ENCODE peak calls at places on chromosomes 1 and 21, in nine cellular contexts. O is fibroblast of lung, M is HCT116, J is neural progenitor cell, H is mammary epithelial cell, S is A673, N is left ventricle myocardium inferior, T is stomach, D is A549. P is an unnamed sample. For H3K4me1, the result is how much of the 10 kb centered on the place peaks cover.

GRCh38 chr21:44088401-44088780 is 18.8 kb upstream of the PWP2 start:
- DNase-seq in O (no peak), M (no peak), J (no peak), H (no peak), S (no peak), N (no peak), T (peak), D (no peak), P (no peak)

GRCh38 chr1:92877081-92877711 is 45.4 kb downstream of the RPL5 start:
- DNase-seq in O (no peak), M (no peak), J (peak), H (no peak), S (no peak), N (no peak), T (no peak), D (no peak), P (no peak)

GRCh38 chr1:21668232-21669032 is 725 bp downstream of the RAP1GAP start:
- DNase-seq in O (no peak), M (no peak), J (peak), H (no peak), S (no peak), N (no peak), T (peak), D (no peak), P (peak)

GRCh38 chr21:18608226-18608625 is 204.6 kb upstream of the TMPRSS15 start:
- DNase-seq in O (no peak), M (no peak), J (no peak), H (no peak), S (no peak), N (no peak), T (no peak), D (no peak), P (no peak)

GRCh38 chr1:179745131-179745611 is 2.1 kb downstream of the FAM163A start:
- DNase-seq in O (no peak), M (no peak), J (peak), H (no peak), S (no peak), N (no peak), T (no peak), D (no peak), P (peak)

GRCh38 chr1:238779676-238780075 is 606.7 kb upstream of the CHRM3 start:
- DNase-seq in O (peak), M (no peak), J (no peak), H (no peak), S (no peak), N (no peak), T (no peak), D (no peak), P (no peak)

GRCh38 chr1:114122891-114123621 is 30.6 kb downstream of the SYT6 start:
- DNase-seq in O (peak), M (no peak), J (peak), H (peak), S (no peak), N (no peak), T (no peak), D (no peak), P (no peak)

GRCh38 chr1:114342376-114342775 is 168.6 kb downstream of the TRIM33 start:
- DNase-seq in O (peak), M (no peak), J (no peak), H (no peak), S (no peak), N (no peak), T (no peak), D (no peak), P (no peak)

GRCh38 chr1:67536957-67537646 is 106.9 kb upstream of the SERBP1 start:
- DNase-seq in O (peak), M (no peak), J (no peak), H (no peak), S (no peak), N (no peak), T (no peak), D (no peak), P (no peak)

GRCh38 chr1:205312866-205313680 is 8.5 kb downstream of the NUAK2 start:
- DNase-seq in O (no peak), M (no peak), J (no peak), H (no peak), S (no peak), N (no peak), T (no peak), D (no peak), P (peak)

GRCh38 chr21:26795866-26796329 is 49.3 kb downstream of the ADAMTS1 start:
- DNase-seq in O (peak), M (no peak), J (peak), H (peak), S (peak), N (peak), T (peak), D (peak), P (no peak)

GRCh38 chr1:245871881-245872280 is 635.2 kb downstream of the SMYD3 start:
- DNase-seq in O (peak), M (no peak), J (no peak), H (no peak), S (no peak), N (no peak), T (no peak), D (no peak), P (no peak)

GRCh38 chr1:186790101-186790500 is 38.6 kb upstream of the PLA2G4A start:
- DNase-seq in O (peak), M (no peak), J (no peak), H (no peak), S (no peak), N (no peak), T (no peak), D (no peak), P (no peak)

GRCh38 chr1:165408518-165408917 is 36.4 kb downstream of the RXRG start:
- DNase-seq in O (peak), M (peak), J (peak), H (peak), S (peak), N (no peak), T (peak), D (peak), P (peak)

GRCh38 chr1:5514519-5515183 is 477.6 kb downstream of the NPHP4 start:
- DNase-seq in O (peak), M (peak), J (peak), H (peak), S (peak), N (peak), T (peak), D (peak), P (peak)

GRCh38 chr1:53687886-53688285 is 51.1 kb downstream of the GLIS1 start:
- DNase-seq in O (no peak), M (no peak), J (no peak), H (no peak), S (no peak), N (no peak), T (no peak), D (no peak), P (peak)

GRCh38 chr1:118154220-118154619 is 30.8 kb downstream of the SPAG17 start:
- DNase-seq in O (no peak), M (no peak), J (peak), H (peak), S (peak), N (no peak), T (no peak), D (peak), P (no peak)

GRCh38 chr1:198333744-198334143 is 176.9 kb downstream of the NEK7 start:
- DNase-seq in O (peak), M (no peak), J (no peak), H (peak), S (no peak), N (no peak), T (no peak), D (no peak), P (no peak)

GRCh38 chr1:59768752-59769411 is 45.9 kb upstream of the HOOK1 start:
- DNase-seq in O (no peak), M (no peak), J (no peak), H (peak), S (no peak), N (no peak), T (peak), D (no peak), P (no peak)
- H3K4me1 ChIP-seq in O (under half), M (under half), J (under half), H (under half), S (half or more), N (under half), T (under half), D (under half), P (under half)

GRCh38 chr1:14369526-14370213 is 228.8 kb upstream of the KAZN start:
- DNase-seq in O (peak), M (no peak), J (no peak), H (no peak), S (no peak), N (no peak), T (no peak), D (no peak), P (no peak)

GRCh38 chr1:14367444-14367843 is 231.0 kb upstream of the KAZN start:
- DNase-seq in O (no peak), M (no peak), J (peak), H (no peak), S (no peak), N (no peak), T (no peak), D (no peak), P (no peak)

GRCh38 chr1:14363707-14364413 is 234.6 kb upstream of the KAZN start:
- DNase-seq in O (no peak), M (no peak), J (no peak), H (no peak), S (no peak), N (no peak), T (no peak), D (no peak), P (no peak)

GRCh38 chr1:14365226-14365994 is 233.1 kb upstream of the KAZN start:
- DNase-seq in O (no peak), M (no peak), J (no peak), H (no peak), S (no peak), N (no peak), T (no peak), D (no peak), P (no peak)

DNA sequence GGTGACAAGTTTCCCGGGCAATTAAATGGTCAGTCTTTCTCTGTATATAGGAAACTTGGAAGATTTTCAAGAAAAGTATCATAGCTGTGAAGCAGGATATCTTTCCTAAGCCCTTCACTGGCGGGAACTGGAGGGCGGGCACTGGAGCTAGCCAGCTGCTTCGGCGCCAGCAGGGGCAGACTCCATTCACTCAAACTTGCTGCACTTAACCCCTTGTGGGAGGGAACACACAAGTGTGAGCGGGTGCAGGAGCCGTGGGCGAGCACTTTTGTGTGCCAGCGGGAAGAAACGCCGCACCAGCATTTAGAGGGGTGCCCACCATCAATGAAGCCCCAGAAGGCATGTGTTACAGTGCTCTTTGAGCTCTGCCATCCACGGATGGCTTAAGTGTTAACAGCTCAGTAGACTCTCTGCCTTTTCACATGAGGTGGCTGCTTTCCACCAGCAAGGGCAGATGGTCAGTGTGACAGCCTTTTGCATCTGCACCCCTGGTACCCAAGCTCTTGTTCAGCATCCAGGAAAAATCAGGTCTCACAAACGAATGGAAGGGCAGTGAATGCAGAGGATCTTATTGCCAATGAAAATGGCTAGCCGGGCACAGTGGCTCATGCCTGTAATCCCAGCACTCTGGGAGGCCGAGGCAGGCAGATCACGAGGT is 232.0 kb upstream of the KAZN start:
- DNase-seq in O (peak), M (no peak), J (peak), H (no peak), S (peak), N (peak), T (no peak), D (no peak), P (peak)
- H3K4me3 ChIP-seq in O (no peak), M (no peak), J (no peak), H (no peak), S (no peak), N (no peak), T (no peak), D (no peak), P (no peak)

GRCh38 chr1:12179638-12180121 is 12.9 kb downstream of the TNFRSF1B start:
- DNase-seq in O (no peak), M (no peak), J (no peak), H (no peak), S (no peak), N (no peak), T (no peak), D (no peak), P (no peak)
- H3K4me1 ChIP-seq in O (under half), M (under half), J (under half), H (under half), S (under half), N (half or more), T (half or more), D (under half), P (under half)

GRCh38 chr1:62285984-62286481 is 33.2 kb downstream of the KANK4 start:
- DNase-seq in O (no peak), M (no peak), J (peak), H (peak), S (no peak), N (no peak), T (peak), D (no peak), P (peak)
- H3K4me3 ChIP-seq in O (no peak), M (no peak), J (peak), H (no peak), S (peak), N (peak), T (peak), D (no peak), P (peak)

DNA sequence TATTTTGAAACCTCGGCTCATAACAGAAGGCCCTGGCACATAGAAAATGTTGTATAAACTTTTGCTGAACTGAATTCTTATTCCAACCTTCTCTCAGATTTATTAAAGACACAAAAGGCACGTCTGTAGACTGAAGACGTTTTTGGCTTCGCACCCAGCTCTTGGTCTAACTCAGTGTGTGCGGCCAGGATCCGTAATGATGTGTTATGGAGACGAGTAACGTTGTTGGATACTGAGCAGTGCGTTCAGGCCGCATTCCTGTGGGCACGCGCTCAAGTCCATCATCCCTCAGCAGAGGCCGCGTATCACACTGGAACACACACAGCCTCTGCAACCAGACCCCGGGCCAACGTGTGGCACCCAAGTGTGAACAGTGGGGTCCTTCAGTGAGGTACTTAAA is 154.8 kb upstream of the RAB4A start:
- DNase-seq in O (no peak), M (no peak), J (no peak), H (no peak), S (no peak), N (no peak), T (no peak), D (no peak), P (no peak)
- H3K4me1 ChIP-seq in O (under half), M (under half), J (under half), H (under half), S (under half), N (under half), T (under half), D (under half), P (under half)

DNA sequence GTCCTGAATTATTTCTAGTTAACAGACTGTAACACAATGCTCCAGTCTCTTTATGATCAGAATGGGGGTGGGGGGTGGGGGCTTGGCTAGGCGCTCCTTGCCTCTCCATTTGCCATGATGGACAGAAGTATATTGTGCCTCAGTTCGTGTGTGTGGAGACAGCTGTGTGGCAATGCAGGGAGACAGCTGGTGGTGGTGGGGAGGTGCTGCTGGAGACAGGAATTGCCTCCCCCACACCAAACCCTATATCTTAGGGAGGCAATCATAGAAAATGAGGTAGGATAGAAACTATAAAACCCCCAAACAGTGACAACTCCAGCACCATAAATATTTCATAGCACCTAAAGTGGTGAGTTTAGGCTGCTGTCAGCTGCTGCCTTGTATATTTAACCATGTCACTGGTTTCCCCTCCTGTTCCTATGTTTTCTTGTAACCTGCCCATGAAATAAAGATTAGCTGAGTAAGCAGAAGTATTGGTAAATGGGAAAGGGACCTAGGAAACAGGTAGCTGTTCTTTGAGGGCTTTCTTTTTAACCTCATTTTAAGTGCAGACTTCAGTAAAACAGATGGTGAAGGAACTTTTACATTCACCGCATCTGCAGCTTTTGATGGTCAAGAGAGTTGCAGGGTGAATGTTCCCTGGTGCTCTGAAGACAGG is 3.4 kb downstream of the PLXNA2 start:
- DNase-seq in O (no peak), M (no peak), J (no peak), H (no peak), S (no peak), N (no peak), T (no peak), D (no peak), P (peak)
- H3K4me3 ChIP-seq in O (no peak), M (no peak), J (no peak), H (no peak), S (no peak), N (peak), T (peak), D (no peak), P (peak)

DNA sequence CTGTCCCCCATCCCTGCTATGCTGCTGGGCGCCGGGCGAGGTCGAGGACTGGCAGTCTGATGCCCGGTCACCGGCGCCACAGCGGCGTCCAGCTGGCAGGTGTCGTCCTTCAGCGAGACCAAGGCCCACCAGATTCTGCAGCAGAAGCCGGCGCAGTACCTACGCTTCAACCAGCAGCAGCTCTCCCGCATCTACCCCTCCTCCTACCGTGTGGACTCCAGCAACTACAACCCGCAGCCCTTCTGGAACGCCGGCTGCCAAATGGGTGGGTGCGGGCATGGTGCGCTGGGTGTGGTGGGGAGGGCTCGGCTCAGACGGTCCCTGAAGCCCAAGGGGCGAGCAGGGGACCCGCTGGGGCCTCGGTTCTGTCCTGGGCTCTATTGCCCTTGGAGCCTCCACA is 20.7 kb downstream of the PLCH2 start:
- DNase-seq in O (no peak), M (no peak), J (no peak), H (no peak), S (no peak), N (no peak), T (no peak), D (no peak), P (no peak)
- H3K4me1 ChIP-seq in O (under half), M (under half), J (under half), H (under half), S (under half), N (under half), T (under half), D (under half), P (under half)

DNA sequence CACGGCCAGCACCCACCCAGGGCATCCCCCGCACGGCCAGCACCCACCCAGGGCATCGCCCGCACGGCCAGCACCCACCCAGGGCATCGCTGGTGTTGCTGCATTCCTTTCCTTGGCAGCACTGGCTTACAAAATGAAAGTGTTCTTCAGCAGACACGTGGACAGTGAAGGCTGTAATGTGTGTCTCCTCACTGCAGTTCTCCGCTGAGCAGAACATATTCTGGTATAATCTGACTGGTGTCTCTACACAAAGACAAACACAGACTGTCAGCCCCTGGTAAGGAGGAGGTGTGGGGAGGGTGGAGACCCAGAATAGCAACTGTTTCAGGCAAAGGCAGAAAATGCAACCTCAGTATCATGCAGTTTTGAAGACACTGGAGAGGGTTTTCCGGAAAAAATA is 7.3 kb downstream of the LYPD8 start:
- DNase-seq in O (no peak), M (no peak), J (no peak), H (no peak), S (no peak), N (no peak), T (no peak), D (no peak), P (no peak)
- H3K4me3 ChIP-seq in O (no peak), M (no peak), J (no peak), H (no peak), S (no peak), N (no peak), T (no peak), D (no peak), P (no peak)

P was measured in endodermal cell.